ENCODE peak calls at places on chromosomes 1 and 21, in ten cellular contexts. L, U, H, P, Y, G, C, W, K and D are unnamed samples.

GRCh38 chr21:17818158-17819113 is 720 bp downstream of the C21orf91 start:
- DNase-seq in L (no peak), U (peak), H (no peak), P (peak), Y (no peak), G (peak), C (no peak), W (peak), K (no peak), D (peak)

GRCh38 chr1:13549021-13549420 is 34.6 kb upstream of the PDPN start:
- DNase-seq in L (no peak), U (no peak), H (no peak), P (no peak), Y (no peak), G (no peak), C (no peak), W (no peak), K (no peak), D (no peak)

GRCh38 chr1:95407146-95407863 is 173.3 kb downstream of the RWDD3 start:
- DNase-seq in L (no peak), U (no peak), H (no peak), P (no peak), Y (no peak), G (no peak), C (no peak), W (no peak), K (no peak), D (no peak)

GRCh38 chr1:70429219-70429618 is 18.2 kb downstream of the CTH start:
- DNase-seq in L (no peak), U (no peak), H (no peak), P (no peak), Y (no peak), G (no peak), C (no peak), W (no peak), K (no peak), D (no peak)

GRCh38 chr1:204493145-204493881 is 1.3 kb downstream of the PIK3C2B start:
- DNase-seq in L (no peak), U (no peak), H (peak), P (no peak), Y (no peak), G (peak), C (peak), W (peak), K (no peak), D (peak)

GRCh38 chr1:243926803-243927245 is 76.8 kb upstream of the AKT3 start:
- DNase-seq in L (no peak), U (no peak), H (no peak), P (no peak), Y (peak), G (no peak), C (no peak), W (no peak), K (peak), D (peak)

GRCh38 chr1:44240802-44241671 is 27.8 kb downstream of the DMAP1 start:
- DNase-seq in L (no peak), U (no peak), H (no peak), P (no peak), Y (no peak), G (no peak), C (no peak), W (no peak), K (no peak), D (no peak)

GRCh38 chr1:92752719-92753118 is 32.2 kb downstream of the EVI5 start:
- DNase-seq in L (no peak), U (no peak), H (no peak), P (no peak), Y (no peak), G (no peak), C (no peak), W (no peak), K (peak), D (no peak)

GRCh38 chr1:246008256-246008901 is 498.7 kb downstream of the SMYD3 start:
- DNase-seq in L (no peak), U (no peak), H (peak), P (no peak), Y (no peak), G (no peak), C (no peak), W (no peak), K (no peak), D (no peak)

GRCh38 chr21:36087362-36088138 is 17.7 kb downstream of the CBR1 start:
- DNase-seq in L (no peak), U (no peak), H (no peak), P (no peak), Y (no peak), G (no peak), C (no peak), W (no peak), K (no peak), D (no peak)

GRCh38 chr1:207251066-207251465 is 70.4 kb upstream of the CD55 start:
- DNase-seq in L (no peak), U (no peak), H (no peak), P (no peak), Y (no peak), G (no peak), C (no peak), W (no peak), K (no peak), D (peak)

GRCh38 chr21:36783612-36784383 is 84.9 kb downstream of the SIM2 start:
- DNase-seq in L (no peak), U (no peak), H (no peak), P (no peak), Y (no peak), G (no peak), C (no peak), W (no peak), K (no peak), D (peak)

GRCh38 chr21:26881504-26882228 is 36.5 kb upstream of the ADAMTS1 start:
- DNase-seq in L (no peak), U (no peak), H (no peak), P (no peak), Y (peak), G (no peak), C (no peak), W (no peak), K (peak), D (peak)

GRCh38 chr1:5585256-5585655 is 407.0 kb downstream of the NPHP4 start:
- DNase-seq in L (no peak), U (no peak), H (no peak), P (no peak), Y (no peak), G (no peak), C (no peak), W (no peak), K (no peak), D (no peak)

GRCh38 chr1:93021539-93022134 is 57.4 kb upstream of the MTF2 start:
- DNase-seq in L (no peak), U (no peak), H (peak), P (peak), Y (no peak), G (no peak), C (no peak), W (no peak), K (peak), D (peak)

GRCh38 chr1:17979815-17980214 is 127.8 kb upstream of the IGSF21 start:
- DNase-seq in L (no peak), U (no peak), H (peak), P (no peak), Y (no peak), G (no peak), C (no peak), W (no peak), K (no peak), D (no peak)

GRCh38 chr1:65036614-65037180 is 70.3 kb upstream of the JAK1 start:
- DNase-seq in L (no peak), U (no peak), H (no peak), P (no peak), Y (no peak), G (no peak), C (no peak), W (no peak), K (no peak), D (no peak)

GRCh38 chr1:209041936-209042335 is 541.6 kb upstream of the CAMK1G start:
- DNase-seq in L (no peak), U (no peak), H (no peak), P (no peak), Y (no peak), G (no peak), C (no peak), W (no peak), K (no peak), D (no peak)

GRCh38 chr1:168728452-168729404 is at the start of gene DPT:
- DNase-seq in L (no peak), U (no peak), H (no peak), P (no peak), Y (no peak), G (peak), C (no peak), W (peak), K (peak), D (peak)

GRCh38 chr1:156152628-156153027 is 757 bp upstream of the SEMA4A start:
- DNase-seq in L (no peak), U (no peak), H (no peak), P (no peak), Y (no peak), G (no peak), C (no peak), W (peak), K (no peak), D (no peak)

GRCh38 chr1:188429385-188429784 is 1600.6 kb downstream of the PLA2G4A start:
- DNase-seq in L (no peak), U (no peak), H (no peak), P (no peak), Y (no peak), G (no peak), C (no peak), W (no peak), K (no peak), D (peak)